ENCODE peak calls at places on chromosome 19, in eight cellular contexts. T is astrocyte; G is anterior cingulate cortex; R is activated CD8-positive, alpha-beta T cell treated with anti-CD3 and anti-CD28 coated beads, Interleukin-2, amount 10 ng/mL, durations not matched to agents 7 days and 5 days; O is activated CD4-positive, alpha-beta T cell treated with anti-CD3 and anti-CD28 coated beads, Interleukin-2, amount 50 U/mL, for 4 hours; A is CD8-positive, alpha-beta T cell; I is ovary; U is left ventricle myocardium superior. W is an unnamed sample.
A peak's percentile ranks its signal among the peaks of the same experiment; 100 is the strongest.

GRCh38 chr19:49818691-49819331 is 722 bp downstream of the MED25 start:
- DNase-seq in T (no peak), G (no peak), R (no peak), O (no peak), A (no peak), I (peak; percentile 61), U (no peak), W (no peak)

GRCh38 chr19:12779162-12779993 is 4.0 kb upstream of the HOOK2 start:
- DNase-seq in T (peak; percentile 77), G (no peak), R (no peak), O (no peak), A (no peak), I (peak; percentile 85), U (peak; percentile 79), W (no peak)

GRCh38 chr19:3434630-3435553 is 45.4 kb downstream of the SMIM24 start:
- DNase-seq in T (peak; percentile 88), G (peak; percentile 91), R (peak; percentile 97), O (peak; percentile 95), A (peak; percentile 98), I (peak; percentile 96), U (peak; percentile 97), W (peak; percentile 90)

GRCh38 chr19:39514840-39515550 is at the start of gene SELENOV:
- DNase-seq in T (no peak), G (no peak), R (no peak), O (no peak), A (peak; percentile 55), I (peak; percentile 47), U (no peak), W (no peak)

GRCh38 chr19:41353466-41354342 is at the start of gene TGFB1:
- DNase-seq in T (peak; percentile 72), G (peak; percentile 13), R (peak; percentile 95), O (peak; percentile 95), A (peak; percentile 97), I (peak; percentile 87), U (peak; percentile 94), W (peak; percentile 62)

GRCh38 chr19:46206176-46206575 is 23.4 kb upstream of the IGFL1 start:
- DNase-seq in T (no peak), G (no peak), R (no peak), O (no peak), A (no peak), I (no peak), U (peak; percentile 48), W (no peak)

GRCh38 chr19:58558623-58559274 is 338 bp upstream of the UBE2M start:
- DNase-seq in T (peak; percentile 91), G (no peak), R (peak; percentile 100), O (peak; percentile 99), A (peak; percentile 100), I (peak; percentile 100), U (peak; percentile 100), W (peak; percentile 98)

GRCh38 chr19:5314012-5314906 is 26.4 kb downstream of the PTPRS start:
- DNase-seq in T (no peak), G (no peak), R (no peak), O (no peak), A (no peak), I (no peak), U (no peak), W (no peak)

GRCh38 chr19:3095375-3096191 is 1.4 kb downstream of the GNA11 start:
- DNase-seq in T (no peak), G (no peak), R (no peak), O (peak; percentile 71), A (peak; percentile 58), I (no peak), U (no peak), W (no peak)

GRCh38 chr19:19460761-19461265 is 54.5 kb downstream of the TSSK6 start:
- DNase-seq in T (no peak), G (no peak), R (peak; percentile 80), O (peak; percentile 55), A (peak; percentile 79), I (no peak), U (peak; percentile 74), W (peak; percentile 39)

GRCh38 chr19:38717855-38718254 is 26.4 kb downstream of the CAPN12 start:
- DNase-seq in T (no peak), G (no peak), R (no peak), O (no peak), A (no peak), I (no peak), U (no peak), W (no peak)

GRCh38 chr19:16890461-16891184 is 1.8 kb downstream of the F2RL3 start:
- DNase-seq in T (no peak), G (no peak), R (no peak), O (no peak), A (no peak), I (no peak), U (no peak), W (no peak)

GRCh38 chr19:8109890-8110662 is 39.3 kb downstream of the FBN3 start:
- DNase-seq in T (no peak), G (no peak), R (no peak), O (no peak), A (no peak), I (no peak), U (no peak), W (no peak)